ENCODE peak calls at places on chromosomes 4 and X, in four cellular contexts. F is left ventricle myocardium inferior, U is HCT116, X is lung. B is an unnamed sample.

GRCh38 chr4:183686461-183686860 is 27.4 kb downstream of the TRAPPC11 start:
- DNase-seq in F (no peak), U (no peak), X (no peak), B (no peak)

GRCh38 chrX:8033175-8033574 is 106.0 kb upstream of the PNPLA4 start:
- DNase-seq in F (no peak), U (no peak), X (no peak), B (no peak)

GRCh38 chr4:169485791-169486742 is 126.3 kb downstream of the NEK1 start:
- DNase-seq in F (no peak), U (peak; percentile 49), X (no peak), B (peak; percentile 50)

GRCh38 chr4:67871867-67872266 is 11.9 kb downstream of the TMPRSS11D start:
- DNase-seq in F (no peak), U (peak; percentile 37), X (no peak), B (peak; percentile 58)

GRCh38 chrX:9788908-9789307 is 2.7 kb downstream of the SHROOM2 start:
- DNase-seq in F (no peak), U (no peak), X (peak; percentile 35), B (no peak)

GRCh38 chr4:133149932-133150642 is 993 bp downstream of the PCDH10 start:
- DNase-seq in F (no peak), U (no peak), X (no peak), B (no peak)

GRCh38 chr4:31007858-31008257 is 287.7 kb downstream of the PCDH7 start:
- DNase-seq in F (no peak), U (no peak), X (no peak), B (no peak)

GRCh38 chrX:50115973-50116372 is 84.8 kb downstream of the AKAP4 start:
- DNase-seq in F (no peak), U (no peak), X (no peak), B (no peak)

GRCh38 chrX:45952030-45952429 is 593.2 kb downstream of the ZNF674 start:
- DNase-seq in F (no peak), U (no peak), X (no peak), B (peak; percentile 59)

GRCh38 chr4:108411836-108412235 is 208.5 kb upstream of the RPL34 start:
- DNase-seq in F (no peak), U (no peak), X (no peak), B (no peak)

GRCh38 chr4:2646386-2647149 is 109.6 kb downstream of the TNIP2 start:
- DNase-seq in F (no peak), U (no peak), X (no peak), B (no peak)

GRCh38 chrX:110853610-110854009 is 58.0 kb upstream of the CHRDL1 start:
- DNase-seq in F (no peak), U (no peak), X (no peak), B (peak; percentile 42)

GRCh38 chr4:88697588-88698329 is at the start of gene NAP1L5:
- DNase-seq in F (peak; percentile 67), U (peak; percentile 13), X (no peak), B (peak; percentile 32)

GRCh38 chr4:47784222-47784621 is 53.6 kb downstream of the CORIN start:
- DNase-seq in F (no peak), U (no peak), X (no peak), B (peak; percentile 5)

GRCh38 chr4:3208826-3209225 is 40.1 kb upstream of the MSANTD1 start:
- DNase-seq in F (no peak), U (no peak), X (no peak), B (no peak)

GRCh38 chr4:72031868-72032619 is at the start of gene NPFFR2:
- DNase-seq in F (peak; percentile 15), U (no peak), X (peak; percentile 29), B (peak; percentile 2)

GRCh38 chr4:80036949-80037348 is 36.1 kb downstream of the ANTXR2 start:
- DNase-seq in F (no peak), U (no peak), X (no peak), B (no peak)

GRCh38 chrX:84186603-84187358 is 1.2 kb downstream of the RPS6KA6 start:
- DNase-seq in F (no peak), U (no peak), X (no peak), B (peak; percentile 12)

GRCh38 chr4:112284662-112285411 is 867 bp downstream of the TIFA start:
- DNase-seq in F (no peak), U (no peak), X (no peak), B (peak; percentile 73)

GRCh38 chr4:176856421-176856820 is 63.7 kb upstream of the VEGFC start:
- DNase-seq in F (no peak), U (no peak), X (no peak), B (no peak)

GRCh38 chr4:184370711-184371389 is 103.5 kb downstream of the IRF2 start:
- DNase-seq in F (no peak), U (no peak), X (no peak), B (no peak)

GRCh38 chr4:2366252-2367192 is 51.9 kb downstream of the ZFYVE28 start:
- DNase-seq in F (no peak), U (no peak), X (no peak), B (no peak)

GRCh38 chr4:184489771-184490170 is 15.4 kb upstream of the IRF2 start:
- DNase-seq in F (no peak), U (no peak), X (no peak), B (no peak)

GRCh38 chr4:128225148-128225547 is 62.5 kb downstream of the PGRMC2 start:
- DNase-seq in F (no peak), U (no peak), X (no peak), B (no peak)

GRCh38 chr4:168765726-168766125 is 244.3 kb downstream of the CBR4 start:
- DNase-seq in F (peak; percentile 46), U (no peak), X (no peak), B (peak; percentile 75)

GRCh38 chrX:100995469-100995868 is 26.0 kb downstream of the ARL13A start:
- DNase-seq in F (no peak), U (peak; percentile 41), X (no peak), B (peak; percentile 70)

GRCh38 chr4:183468210-183469095 is 24.0 kb downstream of the CDKN2AIP start:
- DNase-seq in F (no peak), U (no peak), X (no peak), B (peak; percentile 57)

GRCh38 chrX:71623714-71624113 is 5.4 kb upstream of the CXCR3 start:
- DNase-seq in F (no peak), U (no peak), X (no peak), B (no peak)

GRCh38 chr4:81472249-81473085 is 760 bp upstream of the RASGEF1B start:
- DNase-seq in F (peak; percentile 30), U (no peak), X (peak; percentile 42), B (no peak)

GRCh38 chr4:146511381-146511780 is 10.4 kb downstream of the SLC10A7 start:
- DNase-seq in F (no peak), U (no peak), X (no peak), B (no peak)

GRCh38 chr4:105714071-105714521 is 5.5 kb downstream of the GSTCD start:
- DNase-seq in F (no peak), U (no peak), X (no peak), B (peak; percentile 32)

DNA sequence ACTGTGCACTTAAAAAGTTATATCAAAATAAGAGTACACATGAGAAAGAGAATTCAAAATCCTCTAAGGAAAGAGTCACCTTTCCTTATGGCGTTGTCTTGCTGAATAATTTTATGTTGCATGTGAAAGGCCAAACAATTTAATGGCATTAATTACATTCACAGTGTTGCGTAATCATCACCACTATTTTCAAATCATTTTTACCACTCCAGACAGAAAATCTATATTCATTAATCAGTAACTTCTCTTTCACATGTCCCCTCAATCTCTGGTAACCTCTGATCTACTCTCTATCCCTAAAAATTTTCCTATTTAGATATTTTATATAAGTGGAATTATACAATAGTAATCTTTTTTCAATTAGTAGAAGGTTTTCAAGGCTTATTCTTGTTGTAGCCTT is 283.0 kb downstream of the CXXC4 start:
- DNase-seq in F (no peak), U (no peak), X (no peak), B (no peak)
- TF ChIP-seq CTCF in F (no peak), U (no peak), X (no peak), B (no peak)

GRCh38 chr4:78778530-78778929 is 2.4 kb downstream of the BMP2K start:
- DNase-seq in F (no peak), U (no peak), X (no peak), B (no peak)
- H3K4me1 ChIP-seq in F (peaks cover 81% of the 10 kb centered on the region), U (peaks cover 4% of the 10 kb centered on the region), X (no peaks in the 10 kb centered on the region), B (peaks cover 8% of the 10 kb centered on the region)

DNA sequence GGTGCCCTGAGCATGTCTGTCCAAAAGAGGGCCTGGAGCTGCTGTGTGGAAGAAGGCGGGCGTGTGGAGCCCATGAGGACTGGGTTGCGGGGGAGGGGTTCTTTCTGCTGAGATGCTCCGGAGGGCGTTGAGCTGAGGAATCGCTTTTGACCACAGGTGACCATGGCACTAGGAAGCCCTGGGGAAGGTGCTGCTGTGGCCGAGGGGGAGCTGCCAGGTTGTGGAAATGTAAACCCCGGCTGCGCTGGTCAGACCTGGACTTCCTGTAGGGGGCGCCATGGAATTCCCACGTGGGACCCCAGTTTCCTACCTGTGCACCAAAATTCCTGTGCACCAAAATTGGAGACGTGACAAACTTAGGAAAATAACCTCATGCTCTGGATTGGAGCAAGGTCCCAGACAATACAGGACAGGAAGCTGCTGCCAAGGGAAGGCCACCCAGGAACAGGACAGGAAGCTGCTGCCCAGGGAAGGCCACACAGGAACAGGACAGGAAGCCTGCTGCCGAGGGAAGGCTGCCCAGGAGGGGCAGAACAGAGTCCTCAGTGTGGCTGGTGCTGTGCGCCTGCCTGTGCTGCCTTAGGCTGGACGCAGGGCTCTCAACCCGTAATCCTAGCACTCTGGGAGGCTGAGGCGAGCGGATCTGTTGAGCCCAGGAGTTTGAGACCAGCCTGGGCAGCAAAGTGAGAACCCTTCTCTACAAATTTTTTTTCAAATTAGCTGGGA is 28.4 kb upstream of the UVSSA start:
- DNase-seq in F (peak; percentile 10), U (peak; percentile 3), X (no peak), B (no peak)
- H3K36me3 ChIP-seq in F (peaks cover 77% of the 10 kb centered on the region), U (peaks cover 37% of the 10 kb centered on the region), X (peaks cover 54% of the 10 kb centered on the region), B (peaks cover 15% of the 10 kb centered on the region)

GRCh38 chr4:149065753-149066152 is 623.5 kb upstream of the NR3C2 start:
- DNase-seq in F (no peak), U (no peak), X (no peak), B (no peak)
- TF ChIP-seq CTCF in F (no peak), U (no peak), X (no peak), B (no peak)

GRCh38 chr4:17618926-17619325 is 4.5 kb downstream of the MED28 start:
- DNase-seq in F (no peak), U (no peak), X (no peak), B (no peak)

GRCh38 chr4:17624821-17625220 is 10.4 kb downstream of the MED28 start:
- DNase-seq in F (no peak), U (no peak), X (no peak), B (no peak)

GRCh38 chr4:17619416-17620105 is 5.1 kb downstream of the MED28 start:
- DNase-seq in F (no peak), U (no peak), X (no peak), B (no peak)

DNA sequence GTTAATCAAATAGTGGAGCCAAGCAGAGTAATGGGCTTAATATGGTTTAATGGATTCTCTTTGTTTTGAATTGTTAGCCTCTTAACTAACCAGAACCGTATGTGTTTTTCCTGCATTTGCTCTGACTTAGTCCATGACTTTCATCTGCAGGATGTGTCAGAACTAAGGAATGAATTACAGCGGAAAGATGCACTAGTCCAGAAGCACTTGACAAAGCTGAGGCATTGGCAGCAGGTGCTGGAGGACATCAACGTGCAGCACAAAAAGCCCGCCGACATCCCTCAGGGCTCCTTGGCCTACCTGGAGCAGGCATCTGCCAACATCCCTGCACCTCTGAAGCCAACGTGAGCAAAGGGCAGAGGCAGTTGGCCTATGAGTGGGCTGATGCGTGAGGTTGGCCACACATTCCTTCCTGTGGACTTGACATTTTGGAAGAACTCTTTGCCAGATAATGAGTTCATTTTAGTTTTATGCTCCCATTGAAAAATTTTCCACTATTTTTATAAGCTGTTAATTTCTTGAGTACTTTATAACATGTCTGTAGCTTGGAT is 9.1 kb downstream of the MED28 start:
- DNase-seq in F (no peak), U (no peak), X (no peak), B (no peak)
- H3K4me1 ChIP-seq in F (peaks cover 21% of the 10 kb centered on the region), U (no peaks in the 10 kb centered on the region), X (peaks cover 3% of the 10 kb centered on the region), B (no peaks in the 10 kb centered on the region)

B was measured in mammary epithelial cell.